ENCODE peak calls at places on chromosomes 5 and 9, in seven cellular contexts. R is AG08396, V is Calu3, G is adrenal gland, W is ecto neural progenitor cell, A is T-helper 1 cell, L is cardiac fibroblast. K is an unnamed sample.

GRCh38 chr5:128201065-128201926 is 117.7 kb downstream of the SLC12A2 start:
- DNase-seq in R (peak), V (peak), G (peak), W (peak), A (peak), L (peak), K (peak)

GRCh38 chr5:150548123-150548522 is 40.2 kb downstream of the NDST1 start:
- DNase-seq in R (no peak), V (no peak), G (no peak), W (no peak), A (no peak), L (no peak), K (no peak)

GRCh38 chr5:124744170-124744911 is 2.1 kb downstream of the ZNF608 start:
- DNase-seq in R (no peak), V (peak), G (peak), W (no peak), A (no peak), L (peak), K (peak)

GRCh38 chr9:68978054-68978453 is 35.9 kb downstream of the PRKACG start:
- DNase-seq in R (no peak), V (no peak), G (no peak), W (no peak), A (no peak), L (no peak), K (no peak)

GRCh38 chr5:126300293-126300692 is 122.9 kb upstream of the GRAMD2B start:
- DNase-seq in R (no peak), V (no peak), G (no peak), W (no peak), A (no peak), L (no peak), K (no peak)

GRCh38 chr5:126433708-126434107 is 10.5 kb downstream of the GRAMD2B start:
- DNase-seq in R (no peak), V (no peak), G (no peak), W (no peak), A (no peak), L (peak), K (no peak)

GRCh38 chr9:95005276-95006141 is 279.0 kb downstream of the AOPEP start:
- DNase-seq in R (no peak), V (no peak), G (no peak), W (no peak), A (no peak), L (peak), K (peak)

GRCh38 chr5:179165421-179166170 is 105.4 kb downstream of the ZNF354C start:
- DNase-seq in R (no peak), V (no peak), G (no peak), W (peak), A (no peak), L (no peak), K (no peak)

GRCh38 chr5:171484460-171484899 is 65.0 kb downstream of the FGF18 start:
- DNase-seq in R (peak), V (peak), G (peak), W (no peak), A (peak), L (peak), K (no peak)

GRCh38 chr9:133716564-133717112 is 21.5 kb downstream of the SARDH start:
- DNase-seq in R (no peak), V (no peak), G (no peak), W (no peak), A (no peak), L (peak), K (peak)

GRCh38 chr9:99803694-99804093 is 18.0 kb upstream of the NR4A3 start:
- DNase-seq in R (no peak), V (no peak), G (no peak), W (no peak), A (no peak), L (no peak), K (no peak)

GRCh38 chr5:6505415-6505763 is 56.7 kb downstream of the UBE2QL1 start:
- DNase-seq in R (no peak), V (no peak), G (no peak), W (no peak), A (no peak), L (no peak), K (no peak)

GRCh38 chr5:133696782-133697507 is 84.6 kb upstream of the FSTL4 start:
- DNase-seq in R (no peak), V (no peak), G (no peak), W (no peak), A (no peak), L (no peak), K (no peak)

GRCh38 chr5:122351416-122352157 is 39.5 kb downstream of the SNCAIP start:
- DNase-seq in R (peak), V (no peak), G (no peak), W (no peak), A (no peak), L (no peak), K (no peak)

GRCh38 chr5:91384671-91385430 is 1.7 kb upstream of the ARRDC3 start:
- DNase-seq in R (peak), V (peak), G (no peak), W (no peak), A (peak), L (peak), K (peak)

GRCh38 chr9:6215562-6215961 is at the start of gene IL33:
- DNase-seq in R (no peak), V (no peak), G (no peak), W (no peak), A (no peak), L (peak), K (no peak)

GRCh38 chr9:89941875-89942274 is 337.1 kb downstream of the GADD45G start:
- DNase-seq in R (peak), V (no peak), G (no peak), W (no peak), A (no peak), L (peak), K (no peak)

GRCh38 chr9:130665431-130666392 is 1.3 kb downstream of the PRDM12 start:
- DNase-seq in R (no peak), V (no peak), G (no peak), W (peak), A (no peak), L (no peak), K (no peak)

GRCh38 chr5:102755691-102756371 is 726 bp downstream of the PAM start:
- DNase-seq in R (peak), V (peak), G (peak), W (peak), A (peak), L (peak), K (peak)

GRCh38 chr5:73464016-73464745 is 15.6 kb upstream of the FOXD1 start:
- DNase-seq in R (no peak), V (no peak), G (no peak), W (no peak), A (no peak), L (peak), K (no peak)

GRCh38 chr9:117649126-117649525 is 55.1 kb upstream of the TLR4 start:
- DNase-seq in R (no peak), V (no peak), G (no peak), W (no peak), A (no peak), L (no peak), K (no peak)

GRCh38 chr5:96288166-96288844 is 144.7 kb downstream of the PCSK1 start:
- DNase-seq in R (no peak), V (no peak), G (no peak), W (no peak), A (no peak), L (peak), K (no peak)

GRCh38 chr5:153965102-153965645 is 73.5 kb downstream of the FAM114A2 start:
- DNase-seq in R (peak), V (peak), G (peak), W (peak), A (no peak), L (peak), K (peak)

GRCh38 chr5:178236685-178237084 is 4.1 kb upstream of the PHYKPL start:
- DNase-seq in R (no peak), V (no peak), G (peak), W (no peak), A (no peak), L (no peak), K (peak)

GRCh38 chr9:127975376-127976315 is 5.1 kb downstream of the EEIG1 start:
- DNase-seq in R (no peak), V (no peak), G (peak), W (peak), A (no peak), L (no peak), K (peak)

GRCh38 chr5:40551706-40552557 is 127.8 kb upstream of the PTGER4 start:
- DNase-seq in R (peak), V (peak), G (no peak), W (no peak), A (no peak), L (peak), K (no peak)

GRCh38 chr9:110746211-110746930 is 77.8 kb downstream of the MUSK start:
- DNase-seq in R (no peak), V (no peak), G (no peak), W (no peak), A (no peak), L (peak), K (no peak)

GRCh38 chr5:12623408-12623807 is 719.2 kb upstream of the CTNND2 start:
- DNase-seq in R (no peak), V (no peak), G (no peak), W (no peak), A (no peak), L (no peak), K (no peak)

GRCh38 chr9:16001856-16002255 is 449.0 kb downstream of the CCDC171 start:
- DNase-seq in R (no peak), V (no peak), G (no peak), W (no peak), A (no peak), L (peak), K (no peak)

GRCh38 chr9:129411501-129412175 is 209.3 kb downstream of the C9orf50 start:
- DNase-seq in R (no peak), V (no peak), G (no peak), W (no peak), A (no peak), L (no peak), K (no peak)

GRCh38 chr9:120366646-120367019 is 213.3 kb downstream of the CDK5RAP2 start:
- DNase-seq in R (peak), V (peak), G (peak), W (no peak), A (no peak), L (peak), K (peak)